ENCODE peak calls at places on chromosomes 5 and 9, in four cellular contexts. P is GM12865, X is posterior vena cava, A is neural progenitor cell. L is an unnamed sample.

GRCh38 chr5:141811287-141812155 is 66.7 kb downstream of the PCDH1 start:
- DNase-seq in P (peak; percentile 33), X (no peak), A (peak; percentile 91), L (no peak)

GRCh38 chr5:56566374-56567249 is 248.7 kb upstream of the MAP3K1 start:
- DNase-seq in A (no peak), X (no peak), P (no peak), L (no peak)

GRCh38 chr5:73183491-73183891 is 10.5 kb downstream of the TMEM174 start:
- DNase-seq in X (no peak), A (no peak), P (no peak), L (no peak)

GRCh38 chr9:98810106-98810840 is 2.8 kb downstream of the GALNT12 start:
- DNase-seq in A (peak; percentile 45), X (no peak), P (no peak), L (no peak)

GRCh38 chr9:72871685-72872084 is 81.2 kb downstream of the ALDH1A1 start:
- DNase-seq in P (peak; percentile 7), X (no peak), A (peak; percentile 19), L (no peak)

GRCh38 chr5:71482132-71482531 is 26.7 kb downstream of the BDP1 start:
- DNase-seq in X (no peak), A (no peak), P (no peak), L (no peak)

GRCh38 chr9:110752766-110753165 is 84.2 kb downstream of the MUSK start:
- DNase-seq in X (no peak), P (no peak), A (no peak), L (peak; percentile 74)

GRCh38 chr5:170612256-170612656 is 108.4 kb downstream of the KCNIP1 start:
- DNase-seq in P (no peak), X (no peak), A (peak; percentile 84), L (no peak)

GRCh38 chr5:180259260-180259611 is 32.6 kb downstream of the MAPK9 start:
- DNase-seq in X (no peak), A (no peak), P (no peak), L (no peak)

GRCh38 chr9:88651682-88652633 is 117.0 kb downstream of the NXNL2 start:
- DNase-seq in A (no peak), P (no peak), X (peak; percentile 96), L (peak; percentile 95)

GRCh38 chr5:78647411-78647818 is 1.2 kb downstream of the LHFPL2 start:
- DNase-seq in P (peak; percentile 45), X (peak; percentile 83), A (peak; percentile 49), L (no peak)

GRCh38 chr9:82706781-82707180 is 356.2 kb downstream of the RASEF start:
- DNase-seq in X (no peak), P (no peak), A (no peak), L (no peak)

GRCh38 chr5:143217804-143218160 is 185.7 kb downstream of the NR3C1 start:
- DNase-seq in P (peak; percentile 90), X (no peak), A (no peak), L (no peak)

GRCh38 chr9:133269537-133270357 is 5.3 kb downstream of the ABO start:
- DNase-seq in P (no peak), A (no peak), X (no peak), L (no peak)

GRCh38 chr9:121326130-121326838 is 43.8 kb downstream of the STOM start:
- DNase-seq in P (no peak), X (peak; percentile 98), A (peak; percentile 33), L (peak; percentile 30)

GRCh38 chr5:61289241-61289640 is 42.8 kb upstream of the ZSWIM6 start:
- DNase-seq in A (peak; percentile 77), P (no peak), X (no peak), L (no peak)

GRCh38 chr5:113122053-113122452 is 145.5 kb downstream of the DCP2 start:
- DNase-seq in A (no peak), X (no peak), P (no peak), L (peak; percentile 88)

GRCh38 chr9:76716270-76716669 is 48.0 kb upstream of the PCA3 start:
- DNase-seq in P (no peak), A (no peak), X (no peak), L (peak; percentile 7)

GRCh38 chr9:109164040-109164439 is 3.0 kb downstream of the FRRS1L start:
- DNase-seq in P (no peak), A (no peak), X (no peak), L (no peak)

L was measured in BJ.